ENCODE peak calls at places on chromosomes 7 and 10, in seven cellular contexts. X, S, L, R, T, H and E are unnamed samples. For H3K9me3, the result is how much of the 10 kb centered on the place peaks cover.

GRCh38 chr10:108523016-108523415 is 1358.5 kb upstream of the SORCS1 start:
- DNase-seq in X (no peak), S (no peak), L (no peak), R (no peak), T (no peak), H (no peak), E (no peak)

GRCh38 chr7:142717453-142717852 is 31.8 kb upstream of the PRSS1 start:
- DNase-seq in X (no peak), S (no peak), L (no peak), R (no peak), T (no peak), H (no peak), E (no peak)

GRCh38 chr10:99292159-99292558 is 37.0 kb upstream of the CNNM1 start:
- DNase-seq in X (peak), S (peak), L (no peak), R (no peak), T (peak), H (peak), E (no peak)

GRCh38 chr7:154892459-154892858 is 110.5 kb downstream of the PAXIP1 start:
- DNase-seq in X (no peak), S (no peak), L (no peak), R (no peak), T (no peak), H (no peak), E (peak)

GRCh38 chr7:37448057-37448636 is 517 bp downstream of the ELMO1 start:
- DNase-seq in X (peak), S (no peak), L (no peak), R (no peak), T (no peak), H (no peak), E (peak)

GRCh38 chr7:47636693-47637175 is 54.8 kb upstream of the TNS3 start:
- DNase-seq in X (peak), S (no peak), L (no peak), R (no peak), T (no peak), H (no peak), E (no peak)

GRCh38 chr10:99912057-99912456 is 97.7 kb downstream of the DNMBP start:
- DNase-seq in X (no peak), S (no peak), L (no peak), R (no peak), T (no peak), H (no peak), E (no peak)

GRCh38 chr7:72493850-72494661 is 81.9 kb upstream of the CALN1 start:
- DNase-seq in X (peak), S (peak), L (peak), R (peak), T (peak), H (peak), E (peak)

GRCh38 chr7:51067757-51068156 is 248.9 kb downstream of the COBL start:
- DNase-seq in X (peak), S (peak), L (peak), R (peak), T (peak), H (peak), E (peak)

GRCh38 chr10:5117021-5117420 is 22.8 kb downstream of the AKR1C3 start:
- DNase-seq in X (no peak), S (no peak), L (no peak), R (no peak), T (no peak), H (no peak), E (no peak)

GRCh38 chr7:142833174-142834027 is 21.5 kb upstream of the EPHB6 start:
- DNase-seq in X (no peak), S (no peak), L (no peak), R (no peak), T (no peak), H (no peak), E (no peak)

GRCh38 chr7:15685358-15686181 is 913 bp downstream of the MEOX2 start:
- DNase-seq in X (peak), S (peak), L (peak), R (no peak), T (peak), H (peak), E (peak)

GRCh38 chr7:116702046-116702445 is 30.1 kb downstream of the MET start:
- DNase-seq in X (no peak), S (no peak), L (no peak), R (no peak), T (peak), H (no peak), E (no peak)

GRCh38 chr7:73921623-73922528 is 60.9 kb downstream of the TMEM270 start:
- DNase-seq in X (no peak), S (no peak), L (no peak), R (no peak), T (no peak), H (no peak), E (no peak)

GRCh38 chr7:108136191-108136581 is 6.0 kb upstream of the LAMB4 start:
- DNase-seq in X (no peak), S (no peak), L (no peak), R (no peak), T (no peak), H (peak), E (no peak)

GRCh38 chr7:21028186-21028989 is 241.7 kb upstream of the SP8 start:
- DNase-seq in X (peak), S (peak), L (peak), R (no peak), T (peak), H (peak), E (peak)

GRCh38 chr10:107144490-107144889 is 20.0 kb downstream of the SORCS1 start:
- DNase-seq in X (no peak), S (no peak), L (peak), R (no peak), T (no peak), H (no peak), E (peak)

GRCh38 chr7:141838581-141838980 is 2.7 kb downstream of the PRSS37 start:
- DNase-seq in X (no peak), S (no peak), L (no peak), R (no peak), T (no peak), H (no peak), E (no peak)

GRCh38 chr7:135728136-135728669 is at the start of gene SLC13A4:
- DNase-seq in X (no peak), S (no peak), L (peak), R (no peak), T (no peak), H (no peak), E (peak)

GRCh38 chr10:44051584-44052385 is 333.1 kb downstream of the CXCL12 start:
- DNase-seq in X (peak), S (peak), L (no peak), R (no peak), T (peak), H (peak), E (no peak)

GRCh38 chr10:17144032-17144431 is 14.4 kb upstream of the CUBN start:
- DNase-seq in X (no peak), S (no peak), L (no peak), R (no peak), T (no peak), H (no peak), E (no peak)
- H3K9me3 ChIP-seq in X (under half), S (under half), L (under half), R (under half), T (under half), H (under half), E (under half)

DNA sequence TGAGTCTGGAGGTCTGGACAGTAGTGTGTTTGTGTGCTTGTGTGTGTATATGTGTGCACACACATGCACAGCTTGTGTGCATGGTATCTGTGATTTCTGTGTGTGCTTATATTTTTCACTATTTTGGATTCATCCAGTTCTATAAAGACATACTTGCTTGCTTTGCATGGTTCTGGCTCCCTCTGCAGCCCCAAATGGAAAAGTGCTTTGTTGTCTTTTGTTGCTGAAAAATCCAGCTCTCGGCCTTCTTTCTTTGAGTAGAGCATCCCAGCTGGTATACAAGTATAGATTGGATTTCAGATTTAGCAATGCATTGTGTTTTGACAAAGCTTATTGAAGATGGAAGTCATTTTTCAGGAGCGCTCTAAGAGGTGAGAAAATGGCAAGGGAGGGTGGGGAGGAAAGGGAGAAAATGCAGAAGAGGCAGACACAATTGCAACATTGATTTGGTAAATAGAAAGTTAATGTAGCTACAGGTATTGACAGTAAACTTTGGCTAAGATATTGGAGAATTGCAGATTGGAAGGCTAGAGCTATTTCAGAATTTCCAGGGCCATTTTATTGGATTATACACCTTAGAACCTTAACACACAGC is 333.9 kb downstream of the AUTS2 start:
- DNase-seq in X (peak), S (peak), L (peak), R (no peak), T (no peak), H (peak), E (peak)
- H3K9ac ChIP-seq in X (no peak), S (no peak), L (no peak), R (no peak), T (no peak), H (no peak), E (no peak)

GRCh38 chr10:114022751-114023150 is 20.9 kb upstream of the ADRB1 start:
- DNase-seq in X (no peak), S (no peak), L (no peak), R (no peak), T (no peak), H (no peak), E (no peak)
- H3K9me3 ChIP-seq in X (under half), S (under half), L (under half), R (under half), T (under half), H (under half), E (under half)

DNA sequence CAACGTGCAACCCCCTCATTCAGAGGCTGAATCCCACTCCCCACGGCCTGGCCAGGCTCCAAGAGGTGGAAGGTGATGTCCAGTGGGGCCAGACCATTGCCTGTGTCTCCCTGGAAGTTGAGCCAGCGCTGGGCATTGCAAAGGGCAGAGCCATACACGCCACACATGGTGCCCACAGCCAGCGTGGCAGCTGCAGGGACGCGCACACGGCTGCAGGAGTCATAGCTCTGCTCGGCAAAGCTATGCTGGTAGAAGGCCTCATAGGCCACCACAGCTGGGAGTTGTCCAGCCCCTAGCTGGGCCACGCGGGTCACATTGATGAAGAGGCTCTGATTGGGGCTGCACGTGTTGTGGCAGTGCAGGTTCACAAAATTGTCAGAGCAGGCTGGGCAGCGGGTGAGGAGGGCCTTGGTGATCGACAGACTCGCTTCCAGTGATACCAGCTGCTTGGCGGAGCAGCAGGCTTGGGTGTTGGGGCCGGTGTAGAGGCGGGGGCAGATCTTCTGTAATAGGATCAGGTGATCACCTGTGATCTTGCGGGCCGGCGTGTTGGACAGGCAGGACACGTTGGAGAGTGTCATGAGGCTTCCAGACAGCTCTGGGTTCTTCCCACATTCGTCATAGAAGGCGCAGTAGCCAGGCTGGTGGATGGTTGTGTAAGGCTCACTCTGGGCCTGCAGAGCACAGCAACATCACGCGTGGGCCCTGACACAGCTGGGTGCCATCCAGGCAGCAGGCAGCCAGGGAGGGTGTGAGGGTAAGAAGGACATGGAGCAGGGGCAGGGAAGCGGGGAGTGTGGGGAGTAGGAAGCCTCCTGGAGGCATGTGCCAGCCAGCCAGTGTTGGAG is 1.2 kb downstream of the NPC1L1 start:
- DNase-seq in X (no peak), S (no peak), L (no peak), R (no peak), T (no peak), H (no peak), E (no peak)
- H3K9ac ChIP-seq in X (no peak), S (no peak), L (peak), R (no peak), T (no peak), H (no peak), E (no peak)

GRCh38 chr10:72573079-72573478 is 52.8 kb downstream of the MICU1 start:
- DNase-seq in X (no peak), S (no peak), L (no peak), R (no peak), T (no peak), H (no peak), E (no peak)
- H3K9me3 ChIP-seq in X (under half), S (under half), L (under half), R (under half), T (under half), H (under half), E (under half)

DNA sequence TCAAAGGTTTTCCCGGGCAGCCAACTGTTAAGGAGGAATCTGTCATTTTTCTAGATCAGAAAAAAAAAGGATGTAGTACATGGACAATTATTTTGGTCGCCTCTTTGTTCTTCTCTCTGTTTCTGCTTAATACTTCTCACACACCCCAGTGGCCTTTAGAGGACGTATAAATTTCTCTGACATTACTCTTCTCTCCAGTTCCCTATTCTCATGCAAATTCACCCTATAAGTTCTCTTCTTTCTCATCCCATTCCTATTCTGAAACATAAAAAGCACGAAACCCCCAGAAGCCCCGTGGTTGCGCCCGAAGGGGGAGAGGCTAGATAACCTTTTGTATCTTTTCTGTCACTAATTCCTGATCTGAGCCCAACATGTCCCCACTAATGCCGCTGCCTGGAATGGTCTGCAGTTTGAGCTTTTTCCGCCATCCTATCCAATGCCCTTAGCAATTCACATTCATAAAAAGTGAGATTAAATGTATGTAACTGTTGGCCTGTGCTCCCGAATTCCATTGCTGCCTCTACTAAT is 136.9 kb downstream of the SKIDA1 start:
- DNase-seq in X (no peak), S (no peak), L (no peak), R (no peak), T (no peak), H (no peak), E (no peak)
- H3K9ac ChIP-seq in X (no peak), S (no peak), L (no peak), R (no peak), T (no peak), H (no peak), E (no peak)

GRCh38 chr10:1632141-1632540 is 105.2 kb downstream of the ADARB2 start:
- DNase-seq in X (no peak), S (no peak), L (no peak), R (no peak), T (no peak), H (no peak), E (peak)
- H3K9me3 ChIP-seq in X (under half), S (under half), L (under half), R (under half), T (under half), H (under half), E (under half)

GRCh38 chr10:61719906-61720305 is 57.2 kb downstream of the CABCOCO1 start:
- DNase-seq in X (no peak), S (no peak), L (no peak), R (no peak), T (no peak), H (no peak), E (no peak)
- H3K9ac ChIP-seq in X (no peak), S (no peak), L (no peak), R (no peak), T (no peak), H (no peak), E (no peak)